ENCODE peak calls at places on chromosome 1, in six cellular contexts. V, X, P, N, A and K are unnamed samples.

GRCh38 chr1:234878288-234878687 is 250.3 kb downstream of the TOMM20 start:
- DNase-seq in V (no peak), X (no peak), P (no peak), N (no peak), A (no peak), K (no peak)

GRCh38 chr1:99956755-99957154 is 13.0 kb upstream of the SLC35A3 start:
- DNase-seq in V (no peak), X (no peak), P (peak; percentile 20), N (no peak), A (no peak), K (no peak)

GRCh38 chr1:84379128-84379527 is 19.2 kb upstream of the DNASE2B start:
- DNase-seq in V (no peak), X (no peak), P (no peak), N (no peak), A (no peak), K (no peak)

GRCh38 chr1:15243275-15244043 is 3.6 kb upstream of the FHAD1 start:
- DNase-seq in V (no peak), X (no peak), P (no peak), N (no peak), A (no peak), K (no peak)

GRCh38 chr1:48848035-48848434 is 71.3 kb upstream of the BEND5 start:
- DNase-seq in V (no peak), X (no peak), P (no peak), N (no peak), A (no peak), K (no peak)

GRCh38 chr1:207798847-207799246 is 47.0 kb downstream of the CD46 start:
- DNase-seq in V (no peak), X (peak; percentile 37), P (no peak), N (no peak), A (no peak), K (no peak)

GRCh38 chr1:18038051-18038450 is 69.5 kb upstream of the IGSF21 start:
- DNase-seq in V (no peak), X (no peak), P (no peak), N (no peak), A (no peak), K (no peak)

GRCh38 chr1:25794325-25794724 is 5.7 kb upstream of the SELENON start:
- DNase-seq in V (no peak), X (no peak), P (peak; percentile 44), N (no peak), A (no peak), K (no peak)

GRCh38 chr1:208243522-208243850 is 698 bp downstream of the PLXNA2 start:
- DNase-seq in V (no peak), X (no peak), P (no peak), N (no peak), A (no peak), K (no peak)

GRCh38 chr1:110339427-110340206 is 440 bp downstream of the RBM15 start:
- DNase-seq in V (peak; percentile 41), X (peak; percentile 60), P (peak; percentile 54), N (no peak), A (peak; percentile 43), K (peak; percentile 58)

GRCh38 chr1:85048296-85049064 is at the start of gene MCOLN3:
- DNase-seq in V (peak; percentile 12), X (peak; percentile 42), P (peak; percentile 36), N (no peak), A (no peak), K (no peak)

GRCh38 chr1:43572551-43572950 is 41.9 kb downstream of the PTPRF start:
- DNase-seq in V (no peak), X (no peak), P (no peak), N (no peak), A (no peak), K (no peak)

GRCh38 chr1:220783453-220783852 is 3.3 kb upstream of the MTARC1 start:
- DNase-seq in V (no peak), X (no peak), P (no peak), N (no peak), A (no peak), K (no peak)

GRCh38 chr1:53070621-53071020 is 8.6 kb downstream of the PODN start:
- DNase-seq in V (no peak), X (no peak), P (no peak), N (no peak), A (no peak), K (peak; percentile 24)

GRCh38 chr1:29272171-29272907 is 36.0 kb downstream of the PTPRU start:
- DNase-seq in V (no peak), X (no peak), P (no peak), N (no peak), A (no peak), K (no peak)

GRCh38 chr1:3630161-3630611 is 5.4 kb downstream of the TPRG1L start:
- DNase-seq in V (no peak), X (no peak), P (no peak), N (no peak), A (no peak), K (no peak)

GRCh38 chr1:172382406-172382805 is 38.1 kb upstream of the C1orf105 start:
- DNase-seq in V (no peak), X (no peak), P (no peak), N (no peak), A (no peak), K (no peak)

GRCh38 chr1:218620956-218621355 is 275.8 kb downstream of the TGFB2 start:
- DNase-seq in V (no peak), X (no peak), P (no peak), N (no peak), A (no peak), K (no peak)

GRCh38 chr1:169750041-169750440 is 16.2 kb upstream of the SELE start:
- DNase-seq in V (no peak), X (no peak), P (no peak), N (no peak), A (no peak), K (no peak)

GRCh38 chr1:51954783-51955182 is 35.7 kb downstream of the RAB3B start:
- DNase-seq in V (no peak), X (no peak), P (no peak), N (no peak), A (no peak), K (no peak)

GRCh38 chr1:225933072-225933471 is 7.9 kb downstream of the LEFTY2 start:
- DNase-seq in V (no peak), X (no peak), P (no peak), N (no peak), A (no peak), K (no peak)

GRCh38 chr1:42176902-42177519 is 12.5 kb upstream of the GUCA2A start:
- DNase-seq in V (no peak), X (peak; percentile 51), P (peak; percentile 54), N (no peak), A (peak; percentile 45), K (peak; percentile 50)

GRCh38 chr1:191634801-191635520 is 523.3 kb upstream of the RGS18 start:
- DNase-seq in V (no peak), X (no peak), P (no peak), N (no peak), A (no peak), K (no peak)

GRCh38 chr1:236083650-236084385 is 18.9 kb upstream of the NID1 start:
- DNase-seq in V (no peak), X (no peak), P (no peak), N (no peak), A (no peak), K (no peak)

GRCh38 chr1:40803447-40803846 is 19.9 kb downstream of the KCNQ4 start:
- DNase-seq in V (no peak), X (no peak), P (no peak), N (no peak), A (no peak), K (no peak)

GRCh38 chr1:182841368-182841988 is 2.3 kb downstream of the DHX9 start:
- DNase-seq in V (no peak), X (no peak), P (peak; percentile 7), N (no peak), A (no peak), K (no peak)

GRCh38 chr1:59574085-59574484 is 240.7 kb upstream of the HOOK1 start:
- DNase-seq in V (no peak), X (no peak), P (peak; percentile 26), N (no peak), A (no peak), K (no peak)

GRCh38 chr1:17207966-17208418 is 3.1 kb downstream of the PADI1 start:
- DNase-seq in V (peak; percentile 26), X (peak; percentile 40), P (peak; percentile 57), N (no peak), A (no peak), K (no peak)

GRCh38 chr1:3345792-3346191 is 108.7 kb upstream of the ARHGEF16 start:
- DNase-seq in V (no peak), X (no peak), P (no peak), N (no peak), A (peak; percentile 31), K (peak; percentile 42)

GRCh38 chr1:15246960-15247614 is at the start of gene FHAD1:
- DNase-seq in V (peak; percentile 44), X (no peak), P (peak; percentile 85), N (no peak), A (no peak), K (no peak)

GRCh38 chr1:41461790-41462679 is 22.4 kb downstream of the EDN2 start:
- DNase-seq in V (no peak), X (no peak), P (no peak), N (no peak), A (no peak), K (no peak)

GRCh38 chr1:91894036-91894761 is 8.2 kb upstream of the TGFBR3 start:
- DNase-seq in V (no peak), X (no peak), P (no peak), N (no peak), A (no peak), K (no peak)

GRCh38 chr1:119404736-119405135 is 10.2 kb upstream of the HSD3B2 start:
- DNase-seq in V (no peak), X (no peak), P (no peak), N (no peak), A (no peak), K (no peak)